ENCODE peak calls at places on chromosomes 13 and 19, in nine cellular contexts. A is fibroblast of the aortic adventitia; T is cardiac muscle cell; Y is left ventricle myocardium inferior; Q is heart right ventricle; K is thoracic aorta; P is epithelial cell of esophagus; B is CD8-positive, alpha-beta T cell; D is foreskin fibroblast. R is an unnamed sample.

GRCh38 chr19:53195265-53195879 is 2.2 kb upstream of the ZNF665 start:
- DNase-seq in A (peak), T (peak), Y (peak), Q (peak), K (peak), P (peak), B (peak), D (peak), R (peak)

GRCh38 chr13:102693781-102694180 is 1.1 kb downstream of the METTL21C start:
- DNase-seq in A (peak), T (no peak), Y (no peak), Q (no peak), K (no peak), P (no peak), B (no peak), D (peak), R (peak)

GRCh38 chr19:30060872-30061556 is 119.0 kb downstream of the URI1 start:
- DNase-seq in A (no peak), T (no peak), Y (no peak), Q (no peak), K (no peak), P (no peak), B (no peak), D (no peak), R (no peak)

GRCh38 chr19:4052114-4052992 is 14.3 kb downstream of the ZBTB7A start:
- DNase-seq in A (peak), T (peak), Y (no peak), Q (peak), K (no peak), P (peak), B (no peak), D (peak), R (no peak)

GRCh38 chr19:16319466-16319865 is 5.2 kb upstream of the KLF2 start:
- DNase-seq in A (no peak), T (peak), Y (no peak), Q (no peak), K (no peak), P (no peak), B (peak), D (peak), R (peak)

GRCh38 chr19:16013851-16014840 is 62.1 kb upstream of the TPM4 start:
- DNase-seq in A (no peak), T (no peak), Y (no peak), Q (no peak), K (no peak), P (no peak), B (no peak), D (no peak), R (no peak)

GRCh38 chr19:5949792-5950305 is 28.1 kb downstream of the RANBP3 start:
- DNase-seq in A (no peak), T (no peak), Y (peak), Q (peak), K (no peak), P (peak), B (peak), D (no peak), R (no peak)

GRCh38 chr19:41264581-41265375 is 606 bp downstream of the HNRNPUL1 start:
- DNase-seq in A (peak), T (peak), Y (peak), Q (peak), K (no peak), P (peak), B (peak), D (peak), R (peak)

GRCh38 chr13:42279080-42279479 is 7.1 kb downstream of the AKAP11 start:
- DNase-seq in A (no peak), T (no peak), Y (no peak), Q (no peak), K (no peak), P (no peak), B (no peak), D (no peak), R (no peak)

GRCh38 chr19:33238750-33239149 is 13.1 kb upstream of the SLC7A10 start:
- DNase-seq in A (no peak), T (no peak), Y (no peak), Q (no peak), K (no peak), P (no peak), B (no peak), D (no peak), R (no peak)

GRCh38 chr13:113663934-113664333 is 3.1 kb upstream of the GRK1 start:
- DNase-seq in A (no peak), T (no peak), Y (no peak), Q (no peak), K (no peak), P (no peak), B (peak), D (no peak), R (no peak)

GRCh38 chr13:109647046-109647445 is 139.3 kb downstream of the IRS2 start:
- DNase-seq in A (peak), T (peak), Y (no peak), Q (no peak), K (no peak), P (peak), B (no peak), D (no peak), R (peak)

GRCh38 chr13:112056739-112057433 is 10.1 kb upstream of the SOX1 start:
- DNase-seq in A (no peak), T (no peak), Y (no peak), Q (no peak), K (no peak), P (no peak), B (no peak), D (no peak), R (no peak)

GRCh38 chr13:76872686-76873085 is 13.5 kb downstream of the KCTD12 start:
- DNase-seq in A (no peak), T (no peak), Y (no peak), Q (no peak), K (no peak), P (no peak), B (no peak), D (no peak), R (no peak)

GRCh38 chr13:50386527-50387123 is 371.4 kb downstream of the KCNRG start:
- DNase-seq in A (peak), T (peak), Y (peak), Q (peak), K (no peak), P (no peak), B (no peak), D (peak), R (peak)

GRCh38 chr19:30512748-30513389 is 140.7 kb downstream of the ZNF536 start:
- DNase-seq in A (no peak), T (no peak), Y (no peak), Q (no peak), K (no peak), P (no peak), B (no peak), D (peak), R (no peak)

GRCh38 chr13:102236341-102236740 is 165.5 kb downstream of the FGF14 start:
- DNase-seq in A (no peak), T (no peak), Y (no peak), Q (no peak), K (no peak), P (no peak), B (no peak), D (no peak), R (no peak)

GRCh38 chr13:40668335-40668734 is 1.9 kb upstream of the FOXO1 start:
- DNase-seq in A (peak), T (peak), Y (peak), Q (peak), K (no peak), P (peak), B (peak), D (peak), R (no peak)

GRCh38 chr19:16133818-16134217 is 9.7 kb upstream of the HSH2D start:
- DNase-seq in A (peak), T (no peak), Y (no peak), Q (no peak), K (no peak), P (no peak), B (no peak), D (peak), R (no peak)

GRCh38 chr13:112908342-112908741 is 60.7 kb upstream of the MCF2L start:
- DNase-seq in A (no peak), T (no peak), Y (no peak), Q (no peak), K (no peak), P (no peak), B (no peak), D (no peak), R (no peak)

GRCh38 chr13:20547479-20547908 is 19.5 kb upstream of the IFT88 start:
- DNase-seq in A (no peak), T (no peak), Y (no peak), Q (no peak), K (no peak), P (no peak), B (no peak), D (no peak), R (no peak)

GRCh38 chr13:33193428-33193974 is 92.1 kb downstream of the STARD13 start:
- DNase-seq in A (no peak), T (peak), Y (no peak), Q (no peak), K (no peak), P (no peak), B (no peak), D (no peak), R (peak)

GRCh38 chr13:113305208-113305607 is 8.2 kb downstream of the LAMP1 start:
- DNase-seq in A (peak), T (no peak), Y (no peak), Q (no peak), K (no peak), P (peak), B (no peak), D (peak), R (no peak)

GRCh38 chr13:105446197-105446596 is 1089.3 kb downstream of the EFNB2 start:
- DNase-seq in A (peak), T (no peak), Y (no peak), Q (no peak), K (no peak), P (no peak), B (no peak), D (peak), R (no peak)

GRCh38 chr13:80988752-80989151 is 647.8 kb upstream of the SPRY2 start:
- DNase-seq in A (no peak), T (no peak), Y (no peak), Q (no peak), K (no peak), P (no peak), B (no peak), D (no peak), R (no peak)

GRCh38 chr13:99133230-99133629 is 67.4 kb upstream of the UBAC2 start:
- DNase-seq in A (no peak), T (no peak), Y (no peak), Q (no peak), K (no peak), P (no peak), B (no peak), D (no peak), R (no peak)

GRCh38 chr13:75675421-75675820 is 39.3 kb downstream of the LMO7 start:
- DNase-seq in A (peak), T (no peak), Y (no peak), Q (no peak), K (no peak), P (no peak), B (no peak), D (no peak), R (no peak)

GRCh38 chr13:85108356-85108755 is 690.9 kb downstream of the SLITRK6 start:
- DNase-seq in A (no peak), T (no peak), Y (no peak), Q (no peak), K (no peak), P (peak), B (no peak), D (no peak), R (no peak)

GRCh38 chr13:31225180-31225579 is 25.4 kb downstream of the B3GLCT start:
- DNase-seq in A (no peak), T (no peak), Y (no peak), Q (no peak), K (no peak), P (no peak), B (no peak), D (no peak), R (no peak)

GRCh38 chr19:4897146-4897545 is 5.5 kb downstream of the ARRDC5 start:
- DNase-seq in A (no peak), T (no peak), Y (no peak), Q (no peak), K (no peak), P (no peak), B (no peak), D (no peak), R (no peak)

GRCh38 chr19:42831221-42832019 is 48.1 kb downstream of the PSG1 start:
- DNase-seq in A (no peak), T (no peak), Y (no peak), Q (no peak), K (no peak), P (peak), B (no peak), D (no peak), R (no peak)

DNA sequence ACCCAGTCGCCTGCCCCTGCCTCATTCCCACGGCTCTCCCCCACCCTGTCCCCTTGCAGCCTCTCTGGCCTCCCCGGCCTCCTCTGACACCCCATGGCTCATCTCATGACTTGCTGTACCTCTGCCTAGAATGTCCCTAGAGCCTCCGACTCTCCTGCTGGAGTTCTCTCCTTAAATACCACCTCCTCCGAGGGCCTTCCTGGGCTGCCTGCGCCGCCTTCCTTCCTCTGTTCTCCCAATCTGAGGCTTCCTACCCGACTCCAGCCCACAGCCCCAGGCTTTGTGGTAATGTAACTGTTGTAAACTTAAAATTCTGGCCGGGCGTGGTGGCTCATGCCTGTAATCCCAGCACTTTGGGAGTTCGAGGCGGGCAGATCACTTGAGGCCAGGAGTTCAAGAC is 27.7 kb downstream of the GPR42 start:
- DNase-seq in A (no peak), T (no peak), Y (no peak), Q (no peak), K (no peak), P (no peak), B (no peak), D (no peak), R (no peak)
- H3K4me3 ChIP-seq in A (no peak), T (no peak), Y (no peak), Q (no peak), K (no peak), P (no peak), B (no peak), D (no peak), R (no peak)

GRCh38 chr19:50720921-50721291 is 1.3 kb upstream of the SHANK1 start:
- DNase-seq in A (peak), T (no peak), Y (no peak), Q (no peak), K (no peak), P (peak), B (no peak), D (peak), R (no peak)
- TF ChIP-seq CTCF in A (no peak), T (peak), Y (no peak), Q (no peak), K (no peak), P (no peak), B (no peak), D (peak), R (peak)

GRCh38 chr19:55645512-55645881 is 2.0 kb downstream of the ZNF581 start:
- DNase-seq in A (no peak), T (no peak), Y (no peak), Q (no peak), K (no peak), P (no peak), B (no peak), D (no peak), R (no peak)

GRCh38 chr19:55643003-55643732 is at the start of gene ZNF581:
- DNase-seq in A (peak), T (peak), Y (peak), Q (peak), K (no peak), P (peak), B (peak), D (peak), R (peak)

GRCh38 chr19:55643733-55644116 is 276 bp downstream of the ZNF581 start:
- DNase-seq in A (no peak), T (no peak), Y (no peak), Q (no peak), K (no peak), P (no peak), B (no peak), D (no peak), R (no peak)

GRCh38 chr19:55644191-55644833 is 863 bp downstream of the ZNF581 start:
- DNase-seq in A (no peak), T (no peak), Y (no peak), Q (peak), K (no peak), P (no peak), B (no peak), D (no peak), R (no peak)

GRCh38 chr19:55644842-55645511 is 1.5 kb downstream of the ZNF581 start:
- DNase-seq in A (no peak), T (no peak), Y (no peak), Q (no peak), K (no peak), P (no peak), B (no peak), D (no peak), R (no peak)
- H3K4me3 ChIP-seq in A (peak), T (peak), Y (peak), Q (peak), K (no peak), P (peak), B (peak), D (peak), R (peak)

GRCh38 chr19:13029893-13030292 is 34.6 kb downstream of the NFIX start:
- DNase-seq in A (peak), T (no peak), Y (no peak), Q (no peak), K (no peak), P (peak), B (no peak), D (peak), R (no peak)
- TF ChIP-seq CTCF in A (peak), T (peak), Y (peak), Q (no peak), K (peak), P (peak), B (no peak), D (peak), R (peak)